ENCODE peak calls at places on chromosomes 4 and X, in six cellular contexts. Z is fibroblast of lung, N is mesendoderm, K is MM.1S, G is SK-N-SH, X is IMR-90. U is an unnamed sample.

GRCh38 chr4:125268065-125268755 is 46.5 kb upstream of the FAT4 start:
- DNase-seq in G (no peak), N (no peak), X (no peak), Z (peak; percentile 19), K (no peak), U (no peak)

GRCh38 chr4:124745988-124746801 is 33.7 kb upstream of the ANKRD50 start:
- DNase-seq in G (no peak), Z (peak; percentile 60), N (no peak), K (no peak), X (peak; percentile 4), U (no peak)

GRCh38 chr4:168421671-168422070 is 58.6 kb downstream of the DDX60L start:
- DNase-seq in G (no peak), N (peak; percentile 69), K (no peak), X (peak; percentile 47), Z (peak; percentile 4), U (no peak)

GRCh38 chrX:4844376-4844775 is 1130.9 kb upstream of the PRKX start:
- DNase-seq in Z (no peak), G (no peak), K (no peak), N (no peak), X (no peak), U (no peak)

GRCh38 chr4:31007858-31008257 is 287.7 kb downstream of the PCDH7 start:
- DNase-seq in Z (no peak), K (no peak), G (peak; percentile 53), X (no peak), N (no peak), U (no peak)

GRCh38 chr4:914531-914930 is 17.6 kb downstream of the GAK start:
- DNase-seq in Z (no peak), G (no peak), K (no peak), N (no peak), X (no peak), U (no peak)

GRCh38 chr4:145177906-145178538 is 2.4 kb downstream of the OTUD4 start:
- DNase-seq in G (no peak), X (peak; percentile 45), K (no peak), Z (peak; percentile 34), N (peak; percentile 41), U (no peak)

GRCh38 chr4:1554876-1555265 is 129.2 kb downstream of the FAM53A start:
- DNase-seq in Z (no peak), X (no peak), N (no peak), K (no peak), G (no peak), U (no peak)

GRCh38 chr4:151668687-151669402 is 92.0 kb downstream of the GATB start:
- DNase-seq in X (peak; percentile 75), N (no peak), Z (peak; percentile 19), K (no peak), G (no peak), U (no peak)

GRCh38 chr4:33841120-33841519 is 2403.2 kb downstream of the ARAP2 start:
- DNase-seq in N (peak; percentile 53), G (no peak), X (no peak), Z (no peak), K (no peak), U (no peak)

GRCh38 chr4:1685604-1686150 is 1.6 kb upstream of the FAM53A start:
- DNase-seq in Z (no peak), N (no peak), G (no peak), X (no peak), K (no peak), U (no peak)

GRCh38 chr4:25531272-25531671 is 124.4 kb upstream of the SLC34A2 start:
- DNase-seq in N (no peak), K (no peak), X (no peak), Z (no peak), G (no peak), U (no peak)

GRCh38 chrX:107743995-107744394 is 31.6 kb downstream of the TSC22D3 start:
- DNase-seq in K (no peak), G (no peak), Z (no peak), N (no peak), X (no peak), U (no peak)

GRCh38 chr4:76197971-76198410 is 15.6 kb downstream of the SCARB2 start:
- DNase-seq in G (peak; percentile 58), X (peak; percentile 69), N (no peak), Z (peak; percentile 79), K (peak; percentile 78), U (no peak)

GRCh38 chrX:129769467-129770154 is 10.1 kb upstream of the SASH3 start:
- DNase-seq in X (no peak), N (no peak), K (peak; percentile 98), Z (no peak), G (no peak), U (no peak)

GRCh38 chrX:44101300-44101699 is 128.1 kb upstream of the NDP start:
- DNase-seq in Z (no peak), G (no peak), N (no peak), X (no peak), K (no peak), U (no peak)

GRCh38 chrX:39477438-39478120 is 620.2 kb downstream of the BCOR start:
- DNase-seq in G (no peak), Z (peak; percentile 13), X (no peak), N (peak; percentile 51), K (no peak), U (no peak)

GRCh38 chr4:174604198-174604597 is 81.9 kb upstream of the HPGD start:
- DNase-seq in K (no peak), X (peak; percentile 10), N (peak; percentile 59), G (no peak), Z (peak; percentile 27), U (no peak)

GRCh38 chr4:75698162-75698962 is 25.2 kb upstream of the G3BP2 start:
- DNase-seq in G (no peak), X (no peak), Z (no peak), N (peak; percentile 47), K (no peak), U (no peak)

GRCh38 chr4:107801766-107802211 is 22.9 kb upstream of the SGMS2 start:
- DNase-seq in Z (peak; percentile 29), K (no peak), G (no peak), X (peak; percentile 27), N (no peak), U (no peak)

GRCh38 chr4:144818136-144818535 is 172.2 kb downstream of the HHIP start:
- DNase-seq in K (no peak), X (no peak), G (no peak), Z (no peak), N (no peak), U (no peak)

GRCh38 chrX:100410901-100411801 is 1.1 kb upstream of the PCDH19 start:
- DNase-seq in X (no peak), K (no peak), G (peak; percentile 33), N (no peak), Z (no peak), U (no peak)

GRCh38 chr4:70183168-70183939 is 12.2 kb upstream of the ODAM start:
- DNase-seq in G (peak; percentile 3), K (peak; percentile 65), X (peak; percentile 48), Z (peak; percentile 79), N (peak; percentile 80), U (peak; percentile 42)

GRCh38 chr4:95729596-95729995 is 110.3 kb upstream of the PDHA2 start:
- DNase-seq in G (no peak), X (no peak), N (peak; percentile 41), Z (no peak), K (no peak), U (no peak)
- H3K9ac ChIP-seq in G (no peak overlapping the region), X (no peak overlapping the region), N (no peak overlapping the region), Z (no peak overlapping the region), K (no peak overlapping the region), U (no peak overlapping the region)

GRCh38 chrX:13690836-13691235 is 1.9 kb downstream of the RAB9A start:
- DNase-seq in Z (no peak), X (no peak), G (no peak), N (peak; percentile 42), K (no peak), U (no peak)
- H3K4me3 ChIP-seq in Z (peak overlapping the region; percentile 84), X (peak overlapping the region; percentile 86), G (no peak overlapping the region), N (no peak overlapping the region), K (no peak overlapping the region), U (no peak overlapping the region)

GRCh38 chr4:140089216-140089615 is 64.8 kb downstream of the MAML3 start:
- DNase-seq in G (no peak), X (no peak), Z (no peak), N (no peak), K (no peak), U (no peak)
- H3K4me1 ChIP-seq in G (peaks cover 24% of the 10 kb centered on the region), X (peaks cover 28% of the 10 kb centered on the region), Z (peaks cover 11% of the 10 kb centered on the region), N (peaks cover 35% of the 10 kb centered on the region), K (no peaks in the 10 kb centered on the region), U (peaks cover 5% of the 10 kb centered on the region)

GRCh38 chr4:153153339-153153851 is 50.8 kb upstream of the TRIM2 start:
- DNase-seq in N (peak; percentile 90), Z (peak; percentile 15), X (peak; percentile 7), K (peak; percentile 54), G (peak; percentile 87), U (no peak)
- H3K9ac ChIP-seq in N (peak overlapping the region; percentile 78), Z (peak overlapping the region; percentile 39), X (peak overlapping the region; percentile 30), K (no peak overlapping the region), G (peak overlapping the region; percentile 77), U (peak overlapping the region; percentile 54)

DNA sequence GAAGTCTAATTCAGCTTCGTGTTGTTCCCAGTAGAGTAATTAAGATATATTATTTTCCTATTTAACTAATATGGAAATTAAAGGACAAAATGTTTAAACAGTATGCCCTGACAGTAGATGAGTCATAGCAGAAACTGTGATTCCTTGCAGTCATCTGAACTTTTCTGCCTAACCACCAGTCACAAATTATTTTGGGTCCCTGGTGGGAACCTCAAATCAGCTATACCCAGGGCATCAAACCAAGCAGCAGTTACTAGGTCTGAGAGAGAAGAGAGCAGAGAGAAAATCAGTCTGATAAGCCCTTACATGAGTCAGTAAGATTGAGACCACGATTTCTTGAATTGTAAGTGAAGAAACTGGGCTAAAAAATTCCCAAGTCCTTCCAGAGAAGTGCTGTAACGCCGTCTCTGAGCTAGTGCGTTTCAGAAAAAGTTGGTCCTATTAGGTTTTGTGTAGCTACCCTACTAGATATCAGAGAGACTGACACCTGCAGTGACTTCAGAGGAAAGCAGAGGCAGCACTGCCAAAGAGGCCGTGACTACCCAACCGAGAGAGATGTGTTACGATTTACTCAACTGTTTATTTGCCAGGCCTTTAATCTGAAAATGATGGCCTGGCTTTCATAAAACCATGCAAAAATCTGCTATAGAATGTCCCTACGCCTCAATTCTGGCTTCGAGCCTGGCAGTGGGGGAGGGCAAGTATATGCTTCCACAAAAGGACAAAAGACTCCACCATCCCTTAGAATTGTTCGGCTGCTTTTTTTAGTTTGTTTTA is 21.7 kb upstream of the GPM6A start:
- DNase-seq in G (no peak), K (no peak), X (no peak), N (no peak), Z (no peak), U (no peak)
- H3K4me3 ChIP-seq in G (no peak overlapping the region), K (no peak overlapping the region), X (no peak overlapping the region), N (no peak overlapping the region), Z (no peak overlapping the region), U (no peak overlapping the region)

GRCh38 chr4:56445699-56446098 is 9.6 kb downstream of the PAICS start:
- DNase-seq in X (no peak), Z (peak; percentile 34), K (no peak), G (no peak), N (no peak), U (no peak)
- H3K4me1 ChIP-seq in X (no peaks in the 10 kb centered on the region), Z (no peaks in the 10 kb centered on the region), K (peaks cover under 1% of the 10 kb centered on the region), G (peaks cover 8% of the 10 kb centered on the region), N (no peaks in the 10 kb centered on the region), U (no peaks in the 10 kb centered on the region)

GRCh38 chrX:71997320-71997719 is 86.7 kb downstream of the NHSL2 start:
- DNase-seq in Z (no peak), G (no peak), X (no peak), K (no peak), N (peak; percentile 31), U (no peak)
- H3K9ac ChIP-seq in Z (no peak overlapping the region), G (no peak overlapping the region), X (no peak overlapping the region), K (no peak overlapping the region), N (no peak overlapping the region), U (peak overlapping the region; percentile 53)

U was measured in NT2/D1.